ENCODE peak calls at places on chromosomes 1 and 21, in four cellular contexts. F is AG08396; T is type B pancreatic cell; K is stimulated activated CD4-positive, alpha-beta T cell treated with anti-CD3 and anti-CD28 coated beads, Interleukin-4, amount 100 ng/mL, for 4 hours. A is an unnamed sample.

GRCh38 chr1:228151526-228151925 is 1.8 kb downstream of the GJC2 start:
- DNase-seq in T (no peak), F (no peak), K (no peak), A (no peak)

GRCh38 chr1:22930235-22930912 is 42.3 kb downstream of the LACTBL1 start:
- DNase-seq in T (no peak), F (peak; percentile 87), K (peak; percentile 8), A (no peak)

GRCh38 chr1:211625040-211625439 is 46.1 kb upstream of the SLC30A1 start:
- DNase-seq in F (no peak), K (no peak), T (no peak), A (no peak)

GRCh38 chr1:35642472-35642955 is 1.2 kb upstream of the PSMB2 start:
- DNase-seq in K (no peak), F (no peak), T (no peak), A (no peak)

GRCh38 chr1:187275346-187275745 is 446.6 kb downstream of the PLA2G4A start:
- DNase-seq in F (no peak), K (no peak), T (no peak), A (no peak)

GRCh38 chr1:165828581-165829329 is 1.3 kb downstream of the UCK2 start:
- DNase-seq in T (peak; percentile 73), F (peak; percentile 86), K (no peak), A (no peak)

GRCh38 chr1:10625554-10625953 is 150.8 kb downstream of the PEX14 start:
- DNase-seq in T (no peak), F (no peak), K (no peak), A (no peak)

GRCh38 chr1:78280626-78281025 is 210.1 kb upstream of the PTGFR start:
- DNase-seq in F (no peak), T (no peak), K (no peak), A (no peak)

GRCh38 chr21:41713495-41714281 is 53.2 kb downstream of the RIPK4 start:
- DNase-seq in T (no peak), K (no peak), F (no peak), A (no peak)

GRCh38 chr1:36397378-36398230 is at the start of gene LSM10:
- DNase-seq in T (peak; percentile 89), K (peak; percentile 87), F (peak; percentile 94), A (peak; percentile 82)

GRCh38 chr1:93638307-93638847 is 43.3 kb downstream of the BCAR3 start:
- DNase-seq in T (no peak), K (no peak), F (no peak), A (no peak)

GRCh38 chr21:25369524-25370300 is 237.6 kb downstream of the MRPL39 start:
- DNase-seq in K (no peak), F (peak; percentile 29), T (no peak), A (no peak)

GRCh38 chr1:215665212-215665611 is 98.1 kb downstream of the KCTD3 start:
- DNase-seq in T (no peak), K (no peak), F (no peak), A (no peak)